ENCODE peak calls at places on chromosome 18, in seven cellular contexts. A, E, P, B, V, S and O are unnamed samples.

GRCh38 chr18:46756559-46757201 is at the start of gene ST8SIA5:
- DNase-seq in V (no peak), B (peak), S (no peak), A (no peak), P (no peak), E (peak), O (peak)

GRCh38 chr18:56532176-56532840 is 106.1 kb downstream of the TXNL1 start:
- DNase-seq in S (no peak), A (no peak), P (no peak), V (peak), E (no peak), B (no peak), O (no peak)

GRCh38 chr18:2855560-2856350 is 8.9 kb downstream of the EMILIN2 start:
- DNase-seq in V (no peak), P (no peak), S (no peak), E (no peak), A (no peak), B (no peak), O (no peak)

GRCh38 chr18:58348947-58349346 is 279.9 kb downstream of the ALPK2 start:
- DNase-seq in S (no peak), B (no peak), V (no peak), P (no peak), A (no peak), E (no peak), O (no peak)

GRCh38 chr18:23331091-23331920 is 121.8 kb upstream of the RIOK3 start:
- DNase-seq in B (peak), S (no peak), E (no peak), P (no peak), V (no peak), A (no peak), O (no peak)

GRCh38 chr18:59024829-59025228 is 114.9 kb upstream of the SEC11C start:
- DNase-seq in P (no peak), B (no peak), V (peak), E (no peak), A (peak), S (no peak), O (no peak)

GRCh38 chr18:37570336-37570930 is 4.8 kb upstream of the CELF4 start:
- DNase-seq in S (no peak), V (no peak), A (no peak), E (no peak), P (no peak), B (no peak), O (no peak)

GRCh38 chr18:46332956-46333355 is 228.8 kb downstream of the HAUS1 start:
- DNase-seq in E (peak), B (peak), S (no peak), P (no peak), V (no peak), A (peak), O (no peak)

GRCh38 chr18:70044626-70045025 is 97.0 kb upstream of the CD226 start:
- DNase-seq in E (no peak), B (no peak), S (peak), V (peak), A (no peak), P (no peak), O (no peak)

GRCh38 chr18:38007931-38008330 is 442.3 kb upstream of the CELF4 start:
- DNase-seq in B (no peak), E (no peak), V (no peak), P (no peak), S (no peak), A (no peak), O (no peak)

GRCh38 chr18:46051731-46052461 is 20.2 kb downstream of the PSTPIP2 start:
- DNase-seq in E (no peak), V (peak), P (no peak), A (no peak), S (no peak), B (no peak), O (no peak)